ENCODE peak calls at places on chromosomes 1 and 21, in five cellular contexts. One of them, this sample, is unnamed.

GRCh38 chr1:62006690-62007089 is 188.0 kb upstream of the L1TD1 start:
- DNase-seq in astrocyte of the spinal cord: no peak
- DNase-seq in Caco-2: no peak
- DNase-seq in thoracic aorta: no peak
- DNase-seq in GM12865: no peak
- DNase-seq in this sample: no peak

GRCh38 chr21:33458861-33459260 is 20.9 kb downstream of the TMEM50B start:
- DNase-seq in astrocyte of the spinal cord: no peak
- DNase-seq in Caco-2: no peak
- DNase-seq in thoracic aorta: no peak
- DNase-seq in GM12865: no peak
- DNase-seq in this sample: no peak

GRCh38 chr1:181643631-181644030 is 160.3 kb downstream of the CACNA1E start:
- DNase-seq in astrocyte of the spinal cord: no peak
- DNase-seq in Caco-2: no peak
- DNase-seq in thoracic aorta: no peak
- DNase-seq in GM12865: no peak
- DNase-seq in this sample: no peak

GRCh38 chr1:231138221-231138620 is 23.6 kb upstream of the TRIM67 start:
- DNase-seq in astrocyte of the spinal cord: no peak
- DNase-seq in Caco-2: no peak
- DNase-seq in thoracic aorta: no peak
- DNase-seq in GM12865: no peak
- DNase-seq in this sample: no peak

GRCh38 chr1:107965112-107965991 is at the start of gene VAV3:
- DNase-seq in astrocyte of the spinal cord: peak
- DNase-seq in Caco-2: no peak
- DNase-seq in thoracic aorta: peak
- DNase-seq in GM12865: peak
- DNase-seq in this sample: peak

GRCh38 chr21:30194701-30195299 is 21.1 kb downstream of the CLDN8 start:
- DNase-seq in astrocyte of the spinal cord: peak
- DNase-seq in Caco-2: no peak
- DNase-seq in thoracic aorta: no peak
- DNase-seq in GM12865: peak
- DNase-seq in this sample: peak

GRCh38 chr1:7266561-7266960 is 481.3 kb downstream of the CAMTA1 start:
- DNase-seq in astrocyte of the spinal cord: no peak
- DNase-seq in Caco-2: no peak
- DNase-seq in thoracic aorta: no peak
- DNase-seq in GM12865: no peak
- DNase-seq in this sample: no peak

GRCh38 chr21:45797338-45797737 is 153.8 kb downstream of the PCBP3 start:
- DNase-seq in astrocyte of the spinal cord: no peak
- DNase-seq in Caco-2: no peak
- DNase-seq in thoracic aorta: no peak
- DNase-seq in GM12865: no peak
- DNase-seq in this sample: no peak

GRCh38 chr1:191498318-191498717 is 659.9 kb upstream of the RGS18 start:
- DNase-seq in astrocyte of the spinal cord: peak
- DNase-seq in Caco-2: no peak
- DNase-seq in thoracic aorta: no peak
- DNase-seq in GM12865: no peak
- DNase-seq in this sample: peak

GRCh38 chr1:173590557-173590956 is 12.3 kb downstream of the SLC9C2 start:
- DNase-seq in astrocyte of the spinal cord: no peak
- DNase-seq in Caco-2: no peak
- DNase-seq in thoracic aorta: no peak
- DNase-seq in GM12865: no peak
- DNase-seq in this sample: no peak

GRCh38 chr1:92907949-92908684 is 53.1 kb downstream of the DIPK1A start:
- DNase-seq in astrocyte of the spinal cord: no peak
- DNase-seq in Caco-2: no peak
- DNase-seq in thoracic aorta: no peak
- DNase-seq in GM12865: no peak
- DNase-seq in this sample: no peak

GRCh38 chr1:235818632-235819136 is 48.0 kb downstream of the LYST start:
- DNase-seq in astrocyte of the spinal cord: no peak
- DNase-seq in Caco-2: no peak
- DNase-seq in thoracic aorta: no peak
- DNase-seq in GM12865: no peak
- DNase-seq in this sample: no peak

GRCh38 chr1:223133301-223133823 is 9.7 kb downstream of the TLR5 start:
- DNase-seq in astrocyte of the spinal cord: no peak
- DNase-seq in Caco-2: no peak
- DNase-seq in thoracic aorta: no peak
- DNase-seq in GM12865: no peak
- DNase-seq in this sample: no peak

GRCh38 chr1:61139324-61140055 is 57.1 kb downstream of the NFIA start:
- DNase-seq in astrocyte of the spinal cord: peak
- DNase-seq in Caco-2: no peak
- DNase-seq in thoracic aorta: no peak
- DNase-seq in GM12865: no peak
- DNase-seq in this sample: peak

GRCh38 chr1:248853668-248854375 is 5.1 kb downstream of the ZNF692 start:
- DNase-seq in astrocyte of the spinal cord: no peak
- DNase-seq in Caco-2: no peak
- DNase-seq in thoracic aorta: no peak
- DNase-seq in GM12865: no peak
- DNase-seq in this sample: no peak

GRCh38 chr1:74470936-74471335 is 41.5 kb downstream of the LRRC53 start:
- DNase-seq in astrocyte of the spinal cord: no peak
- DNase-seq in Caco-2: no peak
- DNase-seq in thoracic aorta: no peak
- DNase-seq in GM12865: no peak
- DNase-seq in this sample: no peak

GRCh38 chr1:78779831-78780230 is 130.2 kb downstream of the IFI44 start:
- DNase-seq in astrocyte of the spinal cord: peak
- DNase-seq in Caco-2: no peak
- DNase-seq in thoracic aorta: no peak
- DNase-seq in GM12865: no peak
- DNase-seq in this sample: peak

GRCh38 chr1:189678779-189679178 is 798.9 kb downstream of the BRINP3 start:
- DNase-seq in astrocyte of the spinal cord: no peak
- DNase-seq in Caco-2: no peak
- DNase-seq in thoracic aorta: no peak
- DNase-seq in GM12865: no peak
- DNase-seq in this sample: no peak

GRCh38 chr1:211928993-211929637 is 98.6 kb upstream of the LPGAT1 start:
- DNase-seq in astrocyte of the spinal cord: no peak
- DNase-seq in Caco-2: peak
- DNase-seq in thoracic aorta: no peak
- DNase-seq in GM12865: no peak
- DNase-seq in this sample: peak

GRCh38 chr1:237562247-237562823 is 328.4 kb downstream of the ZP4 start:
- DNase-seq in astrocyte of the spinal cord: peak
- DNase-seq in Caco-2: no peak
- DNase-seq in thoracic aorta: no peak
- DNase-seq in GM12865: peak
- DNase-seq in this sample: peak

GRCh38 chr1:162736184-162736583 is 54.3 kb upstream of the HSD17B7 start:
- DNase-seq in astrocyte of the spinal cord: no peak
- DNase-seq in Caco-2: no peak
- DNase-seq in thoracic aorta: no peak
- DNase-seq in GM12865: no peak
- DNase-seq in this sample: no peak

GRCh38 chr1:65764052-65764451 is 28.6 kb upstream of the PDE4B start:
- DNase-seq in astrocyte of the spinal cord: no peak
- DNase-seq in Caco-2: no peak
- DNase-seq in thoracic aorta: no peak
- DNase-seq in GM12865: no peak
- DNase-seq in this sample: no peak

GRCh38 chr1:205976708-205977107 is 26.5 kb downstream of the RAB7B start:
- DNase-seq in astrocyte of the spinal cord: peak
- DNase-seq in Caco-2: no peak
- DNase-seq in thoracic aorta: no peak
- DNase-seq in GM12865: no peak
- DNase-seq in this sample: peak

GRCh38 chr1:226973898-226974543 is 33.9 kb downstream of the COQ8A start:
- DNase-seq in astrocyte of the spinal cord: peak
- DNase-seq in Caco-2: no peak
- DNase-seq in thoracic aorta: peak
- DNase-seq in GM12865: no peak
- DNase-seq in this sample: peak

GRCh38 chr1:8987881-8988617 is 38.2 kb downstream of the SLC2A7 start:
- DNase-seq in astrocyte of the spinal cord: peak
- DNase-seq in Caco-2: no peak
- DNase-seq in thoracic aorta: no peak
- DNase-seq in GM12865: peak
- DNase-seq in this sample: peak

GRCh38 chr1:3373700-3374405 is 80.6 kb upstream of the ARHGEF16 start:
- DNase-seq in astrocyte of the spinal cord: no peak
- DNase-seq in Caco-2: no peak
- DNase-seq in thoracic aorta: no peak
- DNase-seq in GM12865: no peak
- DNase-seq in this sample: no peak

GRCh38 chr1:153881764-153882163 is 41.0 kb downstream of the GATAD2B start:
- DNase-seq in astrocyte of the spinal cord: peak
- DNase-seq in Caco-2: no peak
- DNase-seq in thoracic aorta: no peak
- DNase-seq in GM12865: no peak
- DNase-seq in this sample: peak

GRCh38 chr1:147627435-147628110 is 42.8 kb downstream of the ACP6 start:
- DNase-seq in astrocyte of the spinal cord: peak
- DNase-seq in Caco-2: peak
- DNase-seq in thoracic aorta: no peak
- DNase-seq in GM12865: peak
- DNase-seq in this sample: peak

GRCh38 chr1:116372186-116372585 is 858 bp upstream of the ATP1A1 start:
- DNase-seq in astrocyte of the spinal cord: no peak
- DNase-seq in Caco-2: no peak
- DNase-seq in thoracic aorta: no peak
- DNase-seq in GM12865: no peak
- DNase-seq in this sample: no peak

GRCh38 chr1:214002060-214002459 is 14.3 kb downstream of the PROX1 start:
- DNase-seq in astrocyte of the spinal cord: no peak
- DNase-seq in Caco-2: no peak
- DNase-seq in thoracic aorta: no peak
- DNase-seq in GM12865: no peak
- DNase-seq in this sample: no peak

GRCh38 chr1:239164451-239165180 is 221.8 kb upstream of the CHRM3 start:
- DNase-seq in astrocyte of the spinal cord: no peak
- DNase-seq in Caco-2: no peak
- DNase-seq in thoracic aorta: no peak
- DNase-seq in GM12865: no peak
- DNase-seq in this sample: no peak

GRCh38 chr1:85289207-85289847 is 12.9 kb upstream of the BCL10 start:
- DNase-seq in astrocyte of the spinal cord: peak
- DNase-seq in Caco-2: no peak
- DNase-seq in thoracic aorta: no peak
- DNase-seq in GM12865: no peak
- DNase-seq in this sample: peak

GRCh38 chr21:37627074-37627473 is 260.5 kb downstream of the DYRK1A start:
- DNase-seq in astrocyte of the spinal cord: no peak
- DNase-seq in Caco-2: no peak
- DNase-seq in thoracic aorta: no peak
- DNase-seq in GM12865: peak
- DNase-seq in this sample: no peak

GRCh38 chr1:236861560-236862230 is 66.6 kb downstream of the MTR start:
- DNase-seq in astrocyte of the spinal cord: peak
- DNase-seq in Caco-2: no peak
- DNase-seq in thoracic aorta: no peak
- DNase-seq in GM12865: no peak
- DNase-seq in this sample: peak

DNA sequence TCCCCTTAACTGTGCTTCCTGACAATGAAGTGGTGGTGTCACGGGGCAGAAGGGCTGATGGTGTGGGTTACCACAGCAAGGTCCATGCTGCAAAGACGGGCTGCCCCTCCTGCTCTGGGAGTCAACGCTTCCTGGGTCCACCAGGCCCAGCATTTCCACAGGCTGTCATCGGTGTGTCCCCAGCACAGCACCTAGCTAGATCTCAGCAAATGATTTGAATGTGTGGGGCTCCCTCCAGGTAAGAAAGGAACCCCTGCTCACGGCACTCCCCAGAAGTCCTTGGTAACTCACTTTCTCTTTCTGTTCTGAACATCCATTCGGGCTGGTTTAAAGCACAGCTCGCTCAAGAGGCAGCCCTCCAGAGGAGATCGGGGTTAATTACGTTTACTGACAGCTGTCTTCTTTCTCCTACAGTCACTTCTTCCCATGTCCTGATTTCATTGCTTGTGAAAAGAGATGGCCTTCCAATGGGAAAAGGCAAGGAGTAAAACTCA is 27.3 kb downstream of the HIVEP3 start:
- DNase-seq in astrocyte of the spinal cord: no peak
- DNase-seq in Caco-2: no peak
- DNase-seq in thoracic aorta: no peak
- DNase-seq in GM12865: peak
- DNase-seq in this sample: peak
- TF ChIP-seq CTCF in astrocyte of the spinal cord: peak
- TF ChIP-seq CTCF in Caco-2: no peak
- TF ChIP-seq CTCF in thoracic aorta: no peak
- TF ChIP-seq CTCF in GM12865: peak
- TF ChIP-seq CTCF in this sample: peak

GRCh38 chr1:225441314-225442119 is 13.7 kb upstream of the LBR start:
- DNase-seq in astrocyte of the spinal cord: no peak
- DNase-seq in Caco-2: peak
- DNase-seq in thoracic aorta: no peak
- DNase-seq in GM12865: peak
- DNase-seq in this sample: no peak
- TF ChIP-seq CTCF in astrocyte of the spinal cord: peak
- TF ChIP-seq CTCF in Caco-2: peak
- TF ChIP-seq CTCF in thoracic aorta: no peak
- TF ChIP-seq CTCF in GM12865: peak
- TF ChIP-seq CTCF in this sample: peak

DNA sequence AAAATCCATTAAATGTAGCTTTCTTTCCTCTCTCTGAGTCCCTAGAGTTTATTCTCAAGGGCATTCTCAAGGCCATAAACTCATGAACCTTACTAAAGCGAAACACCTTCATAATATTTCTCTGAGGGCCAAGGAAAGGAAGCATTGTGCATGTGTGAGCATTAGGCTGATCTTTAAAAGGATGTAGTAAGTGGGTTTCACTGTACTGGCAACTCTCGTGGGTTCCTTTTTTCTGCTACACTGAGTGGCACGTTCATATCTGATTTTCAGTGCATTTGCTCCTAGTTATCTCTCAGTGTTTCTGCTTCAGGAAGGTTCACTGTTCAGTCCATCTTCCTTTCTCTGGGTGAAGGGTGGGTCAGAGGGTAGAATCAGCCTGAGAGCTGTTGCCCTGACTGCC is 192.8 kb upstream of the ADGRL2 start:
- DNase-seq in astrocyte of the spinal cord: no peak
- DNase-seq in Caco-2: no peak
- DNase-seq in thoracic aorta: no peak
- DNase-seq in GM12865: no peak
- DNase-seq in this sample: no peak
- TF ChIP-seq CTCF in astrocyte of the spinal cord: no peak
- TF ChIP-seq CTCF in Caco-2: no peak
- TF ChIP-seq CTCF in thoracic aorta: no peak
- TF ChIP-seq CTCF in GM12865: no peak
- TF ChIP-seq CTCF in this sample: no peak

GRCh38 chr1:2091611-2092604 is 41.7 kb downstream of the PRKCZ start:
- DNase-seq in astrocyte of the spinal cord: peak
- DNase-seq in Caco-2: no peak
- DNase-seq in thoracic aorta: no peak
- DNase-seq in GM12865: no peak
- DNase-seq in this sample: peak
- TF ChIP-seq CTCF in astrocyte of the spinal cord: peak
- TF ChIP-seq CTCF in Caco-2: peak
- TF ChIP-seq CTCF in thoracic aorta: peak
- TF ChIP-seq CTCF in GM12865: peak
- TF ChIP-seq CTCF in this sample: peak